ENCODE peak calls at places on chromosomes 6 and 20, in five cellular contexts. F is choroid plexus epithelial cell, L is endothelial cell, N is fibroblast of the aortic adventitia, E is heart left ventricle. K is an unnamed sample.

GRCh38 chr6:168322966-168323365 is 3.4 kb upstream of the DACT2 start:
- DNase-seq in F (peak), L (no peak), N (peak), E (no peak), K (no peak)

GRCh38 chr20:49675368-49676151 is 38.1 kb downstream of the B4GALT5 start:
- DNase-seq in F (no peak), L (no peak), N (no peak), E (no peak), K (no peak)

GRCh38 chr6:44001318-44001868 is 125.9 kb downstream of the MRPL14 start:
- DNase-seq in F (peak), L (no peak), N (no peak), E (no peak), K (no peak)

GRCh38 chr6:40387871-40388264 is 199.3 kb downstream of the LRFN2 start:
- DNase-seq in F (no peak), L (no peak), N (no peak), E (no peak), K (no peak)

GRCh38 chr6:41278699-41279405 is 7.6 kb downstream of the TREM1 start:
- DNase-seq in F (peak), L (peak), N (peak), E (peak), K (peak)

GRCh38 chr6:34115396-34116314 is 30.2 kb downstream of the GRM4 start:
- DNase-seq in F (peak), L (peak), N (peak), E (no peak), K (no peak)

GRCh38 chr6:20033697-20034407 is 178.4 kb downstream of the MBOAT1 start:
- DNase-seq in F (no peak), L (no peak), N (no peak), E (no peak), K (no peak)

GRCh38 chr6:150286919-150287318 is 81.9 kb upstream of the IYD start:
- DNase-seq in F (no peak), L (no peak), N (no peak), E (no peak), K (no peak)

GRCh38 chr6:137271245-137272183 is 52.3 kb upstream of the IFNGR1 start:
- DNase-seq in F (peak), L (no peak), N (peak), E (no peak), K (peak)

GRCh38 chr6:137494281-137494966 is at the start of gene OLIG3:
- DNase-seq in F (no peak), L (no peak), N (no peak), E (no peak), K (no peak)

GRCh38 chr6:93021235-93021909 is 398.0 kb downstream of the EPHA7 start:
- DNase-seq in F (no peak), L (no peak), N (no peak), E (no peak), K (no peak)

GRCh38 chr6:107711953-107712522 is 112.1 kb downstream of the SCML4 start:
- DNase-seq in F (no peak), L (no peak), N (no peak), E (no peak), K (no peak)

GRCh38 chr20:63969851-63970713 is at the start of gene ZNF512B:
- DNase-seq in F (peak), L (peak), N (peak), E (peak), K (peak)

GRCh38 chr6:18595774-18596528 is 208.8 kb downstream of the RNF144B start:
- DNase-seq in F (peak), L (peak), N (peak), E (peak), K (peak)

GRCh38 chr6:121437861-121438651 is 2.6 kb downstream of the GJA1 start:
- DNase-seq in F (peak), L (no peak), N (peak), E (peak), K (no peak)

GRCh38 chr6:41586564-41586963 is 40.4 kb downstream of the FOXP4 start:
- DNase-seq in F (no peak), L (no peak), N (no peak), E (no peak), K (no peak)

GRCh38 chr20:2387180-2387577 is 6.5 kb downstream of the TGM6 start:
- DNase-seq in F (peak), L (peak), N (peak), E (no peak), K (no peak)

GRCh38 chr20:10565922-10566897 is 107.6 kb downstream of the JAG1 start:
- DNase-seq in F (peak), L (no peak), N (peak), E (no peak), K (no peak)

GRCh38 chr6:169096326-169096882 is 157.2 kb downstream of the THBS2 start:
- DNase-seq in F (peak), L (no peak), N (no peak), E (no peak), K (no peak)

GRCh38 chr6:132687306-132687705 is 26.5 kb downstream of the VNN1 start:
- DNase-seq in F (peak), L (no peak), N (peak), E (no peak), K (no peak)

GRCh38 chr6:147117009-147117408 is 87.2 kb upstream of the STXBP5 start:
- DNase-seq in F (no peak), L (no peak), N (no peak), E (no peak), K (peak)

GRCh38 chr6:2999005-2999620 is 581 bp upstream of the NQO2 start:
- DNase-seq in F (peak), L (peak), N (peak), E (no peak), K (no peak)

GRCh38 chr6:108260809-108261569 is at the start of gene SNX3:
- DNase-seq in F (peak), L (peak), N (peak), E (peak), K (peak)

GRCh38 chr20:21529863-21530262 is 16.0 kb upstream of the NKX2-2 start:
- DNase-seq in F (no peak), L (no peak), N (no peak), E (no peak), K (no peak)

GRCh38 chr20:4122931-4123330 is 107.6 kb upstream of the RNF24 start:
- DNase-seq in F (peak), L (no peak), N (no peak), E (no peak), K (no peak)

GRCh38 chr20:4120921-4121321 is 105.6 kb upstream of the RNF24 start:
- DNase-seq in F (no peak), L (no peak), N (peak), E (no peak), K (no peak)

GRCh38 chr20:4119854-4120209 is 104.5 kb upstream of the RNF24 start:
- DNase-seq in F (peak), L (no peak), N (peak), E (no peak), K (no peak)

GRCh38 chr20:4117867-4118266 is 102.5 kb upstream of the RNF24 start:
- DNase-seq in F (no peak), L (no peak), N (no peak), E (no peak), K (no peak)

GRCh38 chr20:4123537-4124225 is 108.3 kb upstream of the RNF24 start:
- DNase-seq in F (no peak), L (no peak), N (no peak), E (no peak), K (no peak)
- TF ChIP-seq CTCF in F (no peak), L (no peak), N (no peak), E (no peak), K (no peak)

GRCh38 chr6:7143161-7143974 is 35.6 kb downstream of the RREB1 start:
- DNase-seq in F (no peak), L (no peak), N (no peak), E (no peak), K (no peak)
- TF ChIP-seq CTCF in F (peak), L (no peak), N (peak), E (no peak), K (peak)

DNA sequence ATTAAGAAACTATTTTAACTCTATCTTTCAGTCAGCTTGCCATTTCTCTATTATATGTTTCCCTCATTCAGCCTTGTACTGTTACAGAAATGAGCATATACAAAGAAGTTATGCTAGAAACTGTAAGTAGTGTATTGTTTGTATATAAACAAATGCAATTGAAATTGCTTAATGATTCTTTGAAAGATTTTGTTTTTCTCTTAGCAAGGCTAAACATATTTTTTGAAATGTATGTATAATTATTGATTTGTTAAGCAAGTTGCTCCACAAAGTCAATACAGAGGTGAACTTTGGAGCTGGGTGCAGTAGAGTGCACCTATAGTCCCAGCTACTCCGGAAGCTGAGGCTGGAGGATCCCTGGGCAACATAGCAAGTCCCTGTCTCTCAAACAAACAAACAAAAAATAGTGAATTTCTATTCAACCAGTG is 253.6 kb downstream of the RNGTT start:
- DNase-seq in F (no peak), L (no peak), N (no peak), E (no peak), K (no peak)
- TF ChIP-seq CTCF in F (no peak), L (no peak), N (no peak), E (no peak), K (no peak)

GRCh38 chr6:66662196-66662595 is 955.2 kb upstream of the EYS start:
- DNase-seq in F (peak), L (no peak), N (peak), E (no peak), K (no peak)
- TF ChIP-seq CTCF in F (peak), L (peak), N (peak), E (no peak), K (no peak)

DNA sequence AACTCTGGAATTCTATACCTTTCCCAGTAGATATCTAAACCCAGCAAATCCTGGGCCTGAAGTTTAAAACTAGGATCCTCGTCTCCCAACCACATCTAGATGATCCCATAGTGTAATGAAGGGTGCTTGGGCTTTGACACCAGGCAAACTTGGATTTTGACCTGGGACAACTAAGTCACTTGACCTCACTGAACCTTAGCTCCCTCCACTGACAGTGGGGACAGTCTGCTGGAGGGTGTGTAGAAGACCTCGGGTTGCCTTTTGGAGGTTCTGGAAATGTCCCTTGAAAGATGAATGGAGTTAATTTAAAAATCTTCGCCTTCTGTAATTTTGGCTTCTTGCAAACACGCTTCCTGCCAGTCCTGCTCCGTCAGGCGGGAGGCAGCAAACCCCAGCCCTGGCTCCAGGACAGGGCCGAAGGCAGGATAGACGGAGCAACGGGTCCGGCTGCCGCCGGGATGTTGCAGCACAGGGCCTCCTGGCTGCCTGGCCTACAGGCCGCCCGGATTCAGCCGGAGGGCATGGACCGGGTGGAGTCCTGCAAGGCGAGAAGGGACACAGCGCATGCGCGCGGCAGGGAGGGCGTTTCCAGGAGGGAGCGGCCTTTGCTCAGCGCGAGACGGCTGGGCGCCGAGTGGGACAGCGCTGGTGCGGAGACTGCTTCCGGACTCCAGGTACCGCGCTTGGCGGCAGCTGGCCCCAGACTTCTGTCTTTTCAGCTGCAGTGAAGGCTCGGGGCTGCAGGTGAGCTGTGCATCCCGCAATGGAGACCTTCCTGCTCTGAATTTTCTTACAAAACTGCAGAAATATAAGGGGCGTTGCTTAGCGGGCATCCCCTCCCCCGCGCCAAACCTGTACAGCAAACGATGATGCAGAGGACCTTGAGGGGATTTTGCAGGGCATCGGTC is at the start of gene TMEM14A:
- DNase-seq in F (peak), L (peak), N (peak), E (peak), K (peak)
- TF ChIP-seq CTCF in F (peak), L (no peak), N (peak), E (no peak), K (no peak)

DNA sequence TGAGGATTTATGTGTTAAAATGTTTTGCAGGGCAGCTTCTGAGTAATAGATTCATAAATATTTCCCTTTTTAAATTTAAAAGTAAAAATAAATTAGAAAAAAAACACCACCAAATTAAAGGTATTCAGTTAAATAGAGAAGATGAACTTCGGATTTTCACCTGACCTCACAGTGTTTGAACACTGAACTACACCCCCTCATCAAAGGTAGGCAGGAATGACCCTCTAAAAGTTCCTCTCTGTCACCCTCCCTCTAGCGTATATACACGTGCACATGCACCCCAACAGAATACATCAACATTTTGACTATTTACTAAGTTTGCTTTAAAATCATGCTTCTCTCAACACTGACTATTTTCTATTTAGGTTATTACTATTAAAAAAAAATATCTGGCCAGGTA is 528.3 kb downstream of the QKI start:
- DNase-seq in F (no peak), L (no peak), N (no peak), E (no peak), K (no peak)
- TF ChIP-seq CTCF in F (no peak), L (no peak), N (no peak), E (no peak), K (no peak)

DNA sequence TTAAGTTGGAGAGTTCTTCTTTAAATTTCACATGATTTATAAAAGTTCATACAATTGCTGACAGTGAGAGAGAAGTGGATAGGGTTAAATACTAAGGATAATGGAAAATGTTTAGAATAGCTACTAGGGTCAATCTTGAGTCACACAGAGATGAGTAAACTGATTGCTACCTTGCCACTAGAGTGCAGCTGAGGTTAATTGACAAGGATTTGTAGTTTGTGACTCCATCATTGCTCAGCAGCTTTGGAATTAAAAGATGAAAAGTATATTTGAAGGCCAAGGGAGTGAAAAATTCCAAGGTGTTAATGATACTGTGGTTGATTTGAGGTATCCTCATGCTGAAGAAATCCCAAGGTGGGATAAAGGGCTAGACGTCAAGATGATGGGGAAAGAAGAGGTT is 524.0 kb downstream of the UTRN start:
- DNase-seq in F (no peak), L (no peak), N (no peak), E (no peak), K (no peak)
- TF ChIP-seq CTCF in F (no peak), L (no peak), N (no peak), E (no peak), K (no peak)

GRCh38 chr6:116948535-116949304 is 71.7 kb downstream of the RFX6 start:
- DNase-seq in F (no peak), L (no peak), N (no peak), E (no peak), K (no peak)
- TF ChIP-seq CTCF in F (no peak), L (no peak), N (no peak), E (no peak), K (no peak)

GRCh38 chr20:60009826-60010616 is 51.8 kb downstream of the CDH26 start:
- DNase-seq in F (no peak), L (no peak), N (no peak), E (no peak), K (no peak)
- TF ChIP-seq CTCF in F (no peak), L (peak), N (no peak), E (no peak), K (no peak)

K was measured in HL-60.